ENCODE peak calls at places on chromosomes 12 and 14, in five cellular contexts. One of them, this sample, is unnamed.

GRCh38 chr14:104881369-104881979 is 16.4 kb downstream of the CEP170B start:
- DNase-seq in foreskin fibroblast: no peak
- DNase-seq in AG04450: no peak
- DNase-seq in Panc1: no peak
- DNase-seq in CD8-positive, alpha-beta T cell: no peak
- DNase-seq in this sample: no peak

GRCh38 chr14:102775855-102776760 is 1.1 kb upstream of the TRAF3 start:
- DNase-seq in CD8-positive, alpha-beta T cell: no peak
- DNase-seq in Panc1: no peak
- DNase-seq in foreskin fibroblast: peak
- DNase-seq in AG04450: no peak
- DNase-seq in this sample: peak

GRCh38 chr12:116544656-116545055 is 14.5 kb upstream of the MAP1LC3B2 start:
- DNase-seq in foreskin fibroblast: no peak
- DNase-seq in Panc1: no peak
- DNase-seq in CD8-positive, alpha-beta T cell: no peak
- DNase-seq in AG04450: no peak
- DNase-seq in this sample: no peak

GRCh38 chr12:11085419-11085818 is 6.7 kb downstream of the TAS2R43 start:
- DNase-seq in AG04450: no peak
- DNase-seq in foreskin fibroblast: no peak
- DNase-seq in CD8-positive, alpha-beta T cell: no peak
- DNase-seq in Panc1: no peak
- DNase-seq in this sample: no peak

GRCh38 chr12:131063960-131064359 is 110.3 kb downstream of the ADGRD1 start:
- DNase-seq in Panc1: no peak
- DNase-seq in AG04450: no peak
- DNase-seq in foreskin fibroblast: no peak
- DNase-seq in CD8-positive, alpha-beta T cell: no peak
- DNase-seq in this sample: no peak

GRCh38 chr12:109772622-109773321 is 59.1 kb downstream of the FAM222A start:
- DNase-seq in foreskin fibroblast: no peak
- DNase-seq in AG04450: no peak
- DNase-seq in CD8-positive, alpha-beta T cell: no peak
- DNase-seq in Panc1: no peak
- DNase-seq in this sample: peak

GRCh38 chr14:23469906-23470403 is 452 bp downstream of the NGDN start:
- DNase-seq in AG04450: no peak
- DNase-seq in Panc1: no peak
- DNase-seq in foreskin fibroblast: no peak
- DNase-seq in CD8-positive, alpha-beta T cell: no peak
- DNase-seq in this sample: no peak

GRCh38 chr12:33439587-33440011 is at the start of gene SYT10:
- DNase-seq in CD8-positive, alpha-beta T cell: no peak
- DNase-seq in Panc1: no peak
- DNase-seq in AG04450: no peak
- DNase-seq in foreskin fibroblast: no peak
- DNase-seq in this sample: no peak

GRCh38 chr12:63752283-63752682 is 27.4 kb upstream of the RXYLT1 start:
- DNase-seq in AG04450: no peak
- DNase-seq in CD8-positive, alpha-beta T cell: no peak
- DNase-seq in foreskin fibroblast: no peak
- DNase-seq in Panc1: no peak
- DNase-seq in this sample: no peak

GRCh38 chr12:64680235-64680634 is 69.9 kb downstream of the RASSF3 start:
- DNase-seq in foreskin fibroblast: no peak
- DNase-seq in CD8-positive, alpha-beta T cell: no peak
- DNase-seq in AG04450: no peak
- DNase-seq in Panc1: no peak
- DNase-seq in this sample: no peak

GRCh38 chr14:97796511-97796910 is 999.3 kb downstream of the VRK1 start:
- DNase-seq in Panc1: no peak
- DNase-seq in foreskin fibroblast: no peak
- DNase-seq in AG04450: no peak
- DNase-seq in CD8-positive, alpha-beta T cell: no peak
- DNase-seq in this sample: no peak

GRCh38 chr14:61498303-61498702 is 176.9 kb downstream of the PRKCH start:
- DNase-seq in Panc1: no peak
- DNase-seq in CD8-positive, alpha-beta T cell: no peak
- DNase-seq in AG04450: no peak
- DNase-seq in foreskin fibroblast: no peak
- DNase-seq in this sample: no peak

GRCh38 chr14:23605931-23606585 is 27.5 kb upstream of the JPH4 start:
- DNase-seq in AG04450: no peak
- DNase-seq in foreskin fibroblast: no peak
- DNase-seq in Panc1: no peak
- DNase-seq in CD8-positive, alpha-beta T cell: no peak
- DNase-seq in this sample: no peak

GRCh38 chr14:34835312-34835711 is 39.8 kb downstream of the BAZ1A start:
- DNase-seq in CD8-positive, alpha-beta T cell: no peak
- DNase-seq in AG04450: no peak
- DNase-seq in Panc1: no peak
- DNase-seq in foreskin fibroblast: no peak
- DNase-seq in this sample: no peak

GRCh38 chr14:69005432-69006148 is 26.5 kb upstream of the ACTN1 start:
- DNase-seq in Panc1: peak
- DNase-seq in AG04450: peak
- DNase-seq in CD8-positive, alpha-beta T cell: no peak
- DNase-seq in foreskin fibroblast: peak
- DNase-seq in this sample: no peak

GRCh38 chr14:102729268-102729667 is 48.0 kb upstream of the TRAF3 start:
- DNase-seq in AG04450: no peak
- DNase-seq in Panc1: no peak
- DNase-seq in CD8-positive, alpha-beta T cell: no peak
- DNase-seq in foreskin fibroblast: no peak
- DNase-seq in this sample: no peak

GRCh38 chr14:81311816-81312215 is 88.3 kb downstream of the STON2 start:
- DNase-seq in Panc1: no peak
- DNase-seq in AG04450: no peak
- DNase-seq in CD8-positive, alpha-beta T cell: no peak
- DNase-seq in foreskin fibroblast: no peak
- DNase-seq in this sample: no peak

GRCh38 chr12:44874981-44875416 is 1.1 kb downstream of the NELL2 start:
- DNase-seq in Panc1: no peak
- DNase-seq in AG04450: no peak
- DNase-seq in foreskin fibroblast: no peak
- DNase-seq in CD8-positive, alpha-beta T cell: peak
- DNase-seq in this sample: no peak

GRCh38 chr14:105852378-105853088 is 326.1 kb downstream of the TMEM121 start:
- DNase-seq in CD8-positive, alpha-beta T cell: no peak
- DNase-seq in AG04450: no peak
- DNase-seq in Panc1: no peak
- DNase-seq in foreskin fibroblast: no peak
- DNase-seq in this sample: no peak

GRCh38 chr14:50941151-50941550 is 3.1 kb downstream of the PYGL start:
- DNase-seq in Panc1: no peak
- DNase-seq in AG04450: no peak
- DNase-seq in foreskin fibroblast: no peak
- DNase-seq in CD8-positive, alpha-beta T cell: no peak
- DNase-seq in this sample: no peak

GRCh38 chr14:90042587-90043252 is 19.1 kb upstream of the KCNK13 start:
- DNase-seq in AG04450: no peak
- DNase-seq in Panc1: no peak
- DNase-seq in foreskin fibroblast: no peak
- DNase-seq in CD8-positive, alpha-beta T cell: no peak
- DNase-seq in this sample: no peak

GRCh38 chr12:131736807-131737484 is 26.1 kb downstream of the SFSWAP start:
- DNase-seq in Panc1: peak
- DNase-seq in AG04450: peak
- DNase-seq in CD8-positive, alpha-beta T cell: no peak
- DNase-seq in foreskin fibroblast: peak
- DNase-seq in this sample: no peak

GRCh38 chr12:111775205-111776193 is 8.8 kb downstream of the ALDH2 start:
- DNase-seq in foreskin fibroblast: no peak
- DNase-seq in CD8-positive, alpha-beta T cell: no peak
- DNase-seq in Panc1: no peak
- DNase-seq in AG04450: peak
- DNase-seq in this sample: no peak

GRCh38 chr12:20646239-20646827 is 48.8 kb upstream of the SLCO1C1 start:
- DNase-seq in foreskin fibroblast: peak
- DNase-seq in Panc1: no peak
- DNase-seq in CD8-positive, alpha-beta T cell: no peak
- DNase-seq in AG04450: no peak
- DNase-seq in this sample: no peak

GRCh38 chr14:91753501-91754128 is 21.7 kb upstream of the CATSPERB start:
- DNase-seq in AG04450: no peak
- DNase-seq in foreskin fibroblast: peak
- DNase-seq in Panc1: no peak
- DNase-seq in CD8-positive, alpha-beta T cell: no peak
- DNase-seq in this sample: no peak

GRCh38 chr14:32932302-32932920 is 6.3 kb upstream of the NPAS3 start:
- DNase-seq in foreskin fibroblast: no peak
- DNase-seq in AG04450: no peak
- DNase-seq in CD8-positive, alpha-beta T cell: no peak
- DNase-seq in Panc1: no peak
- DNase-seq in this sample: no peak

GRCh38 chr14:64185184-64185583 is 109.0 kb downstream of the ESR2 start:
- DNase-seq in Panc1: no peak
- DNase-seq in foreskin fibroblast: no peak
- DNase-seq in AG04450: no peak
- DNase-seq in CD8-positive, alpha-beta T cell: no peak
- DNase-seq in this sample: no peak

GRCh38 chr14:64190974-64191502 is 103.1 kb downstream of the ESR2 start:
- DNase-seq in Panc1: no peak
- DNase-seq in foreskin fibroblast: no peak
- DNase-seq in CD8-positive, alpha-beta T cell: no peak
- DNase-seq in AG04450: no peak
- DNase-seq in this sample: no peak

GRCh38 chr14:64186231-64187129 is 107.7 kb downstream of the ESR2 start:
- DNase-seq in CD8-positive, alpha-beta T cell: no peak
- DNase-seq in Panc1: no peak
- DNase-seq in AG04450: no peak
- DNase-seq in foreskin fibroblast: no peak
- DNase-seq in this sample: no peak

GRCh38 chr14:64184103-64184729 is 110.0 kb downstream of the ESR2 start:
- DNase-seq in AG04450: no peak
- DNase-seq in CD8-positive, alpha-beta T cell: no peak
- DNase-seq in foreskin fibroblast: no peak
- DNase-seq in Panc1: no peak
- DNase-seq in this sample: no peak

DNA sequence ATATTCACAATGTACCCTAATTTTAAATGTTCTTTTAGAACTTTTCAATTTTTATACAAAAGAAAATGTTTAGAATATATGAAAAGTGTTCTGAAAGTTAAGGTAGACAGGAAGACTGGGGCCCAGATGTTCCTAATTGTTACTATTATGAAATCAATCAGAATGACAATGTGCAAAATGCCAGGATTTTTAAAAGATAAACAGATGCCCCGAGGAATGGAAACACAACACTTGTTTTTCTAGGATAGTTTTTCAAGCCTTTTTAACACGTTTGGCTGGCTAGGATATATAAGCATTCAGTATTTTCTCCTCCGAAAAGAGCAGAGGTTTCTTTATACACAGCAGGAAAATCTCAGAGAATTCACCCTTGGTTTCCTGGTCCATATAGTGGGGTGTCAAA is 106.8 kb downstream of the ESR2 start:
- DNase-seq in AG04450: no peak
- DNase-seq in CD8-positive, alpha-beta T cell: no peak
- DNase-seq in Panc1: no peak
- DNase-seq in foreskin fibroblast: no peak
- DNase-seq in this sample: no peak
- TF ChIP-seq CTCF in AG04450: no peak
- TF ChIP-seq CTCF in CD8-positive, alpha-beta T cell: no peak
- TF ChIP-seq CTCF in Panc1: no peak
- TF ChIP-seq CTCF in foreskin fibroblast: no peak
- TF ChIP-seq CTCF in this sample: no peak

DNA sequence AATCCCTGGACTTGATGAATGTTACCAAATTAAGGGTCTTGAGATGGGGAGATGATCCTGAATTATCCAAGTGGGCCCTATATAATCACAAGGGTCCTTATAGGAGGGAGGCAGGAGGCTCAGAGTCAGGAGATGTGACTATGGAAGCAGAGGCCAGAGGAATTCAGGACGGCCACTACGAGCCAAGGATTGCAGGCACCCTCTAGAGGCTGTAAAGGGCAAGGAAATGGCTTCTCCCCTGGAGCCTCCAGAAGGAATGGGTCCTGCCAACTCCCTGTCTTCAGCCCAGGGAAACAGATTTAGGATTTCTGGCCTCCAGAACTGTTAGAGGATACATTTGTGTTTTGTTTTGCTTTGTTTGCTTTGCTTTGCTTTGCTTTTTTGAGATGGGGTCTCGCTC is 8.8 kb downstream of the BDKRB1 start:
- DNase-seq in AG04450: no peak
- DNase-seq in CD8-positive, alpha-beta T cell: no peak
- DNase-seq in Panc1: no peak
- DNase-seq in foreskin fibroblast: no peak
- DNase-seq in this sample: no peak
- TF ChIP-seq CTCF in AG04450: peak
- TF ChIP-seq CTCF in CD8-positive, alpha-beta T cell: no peak
- TF ChIP-seq CTCF in Panc1: peak
- TF ChIP-seq CTCF in foreskin fibroblast: peak
- TF ChIP-seq CTCF in this sample: peak

DNA sequence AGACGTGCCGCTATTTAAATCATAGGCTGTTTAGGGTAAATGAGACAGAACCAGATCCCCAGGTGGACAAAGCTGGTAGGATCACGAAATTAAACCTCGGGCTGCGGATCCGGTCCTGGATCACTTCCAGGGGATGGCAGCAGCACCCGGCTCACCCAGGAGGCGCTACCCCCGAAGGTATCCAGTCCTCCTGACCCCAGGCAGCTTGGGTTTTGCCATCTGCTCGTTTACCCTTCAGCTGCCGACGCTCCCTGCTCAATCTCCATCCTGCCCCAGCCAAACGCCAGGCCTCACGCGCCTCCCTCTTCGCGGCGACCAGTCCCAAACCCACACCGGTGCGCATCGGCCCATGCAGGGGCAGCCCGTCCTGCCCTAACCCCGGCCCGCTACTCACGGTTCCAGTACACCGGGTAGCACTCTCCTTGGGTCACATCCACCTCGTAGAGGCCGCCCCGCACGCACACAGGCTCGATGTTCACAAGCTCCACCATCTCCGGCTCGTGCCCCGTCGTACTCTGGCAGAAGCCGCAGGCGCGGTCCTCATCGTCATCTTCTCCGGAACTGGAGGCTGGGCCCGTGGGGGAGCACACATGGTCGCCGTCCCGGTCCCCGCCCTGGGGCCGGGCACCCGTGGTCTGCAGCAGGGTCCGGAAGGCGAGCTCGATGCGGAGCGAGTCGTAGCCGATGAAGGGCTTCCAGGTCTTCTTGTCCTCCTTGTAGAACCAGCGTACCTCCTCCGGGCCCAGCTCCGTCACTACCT is 1.1 kb downstream of the DDHD1 start:
- DNase-seq in AG04450: no peak
- DNase-seq in Panc1: no peak
- DNase-seq in CD8-positive, alpha-beta T cell: peak
- DNase-seq in foreskin fibroblast: peak
- DNase-seq in this sample: peak
- TF ChIP-seq CTCF in AG04450: no peak
- TF ChIP-seq CTCF in Panc1: peak
- TF ChIP-seq CTCF in CD8-positive, alpha-beta T cell: peak
- TF ChIP-seq CTCF in foreskin fibroblast: no peak
- TF ChIP-seq CTCF in this sample: peak

DNA sequence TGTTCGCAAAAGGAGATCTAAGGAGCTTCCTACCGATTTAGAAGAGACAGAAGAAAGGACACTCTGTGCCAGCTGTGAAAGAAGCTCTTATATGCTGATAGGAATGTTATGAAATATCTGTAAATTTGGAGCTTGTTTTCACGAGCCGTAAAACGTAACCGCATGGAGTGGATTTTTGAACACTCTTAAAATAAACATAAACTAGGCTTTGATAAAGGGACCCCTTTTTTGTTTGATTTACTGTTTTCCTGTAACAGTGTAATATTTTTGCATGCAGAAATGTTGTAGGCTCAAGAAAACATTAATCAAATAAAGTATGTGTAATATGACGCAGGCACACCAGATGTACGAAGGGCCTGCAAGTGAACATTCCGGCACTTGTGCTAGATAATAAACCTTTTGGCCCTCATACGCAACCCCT is 346.8 kb downstream of the ETNK1 start:
- DNase-seq in Panc1: no peak
- DNase-seq in AG04450: no peak
- DNase-seq in CD8-positive, alpha-beta T cell: no peak
- DNase-seq in foreskin fibroblast: peak
- DNase-seq in this sample: no peak
- TF ChIP-seq CTCF in Panc1: no peak
- TF ChIP-seq CTCF in AG04450: no peak
- TF ChIP-seq CTCF in CD8-positive, alpha-beta T cell: no peak
- TF ChIP-seq CTCF in foreskin fibroblast: no peak
- TF ChIP-seq CTCF in this sample: no peak

This sample was measured in chondrocyte.